ENCODE peak calls at places on chromosomes 16 and 17, in nine cellular contexts. X is lung; Y is psoas muscle; Z is left ventricle myocardium inferior; V is AG10803; U is IMR-90; E is HFFc6; C is CD4-positive, alpha-beta T cell; A is DND-41. G is an unnamed sample.

GRCh38 chr17:68356520-68356919 is 65.2 kb downstream of the ARSG start:
- DNase-seq in X (no peak), Y (no peak), Z (no peak), V (no peak), U (no peak), E (no peak), C (peak; percentile 47), A (peak; percentile 89), G (no peak)

GRCh38 chr17:32323784-32324590 is 18.0 kb downstream of the C17orf75 start:
- DNase-seq in X (no peak), Y (no peak), Z (no peak), V (peak; percentile 26), U (peak; percentile 31), E (no peak), C (no peak), A (no peak), G (no peak)

GRCh38 chr17:65131946-65132345 is 5.2 kb upstream of the RGS9 start:
- DNase-seq in X (no peak), Y (no peak), Z (no peak), V (peak; percentile 82), U (peak; percentile 97), E (peak; percentile 95), C (no peak), A (no peak), G (no peak)

GRCh38 chr17:3946711-3947235 is 17.5 kb downstream of the ATP2A3 start:
- DNase-seq in X (no peak), Y (no peak), Z (no peak), V (no peak), U (no peak), E (no peak), C (no peak), A (no peak), G (no peak)

GRCh38 chr16:23025692-23026305 is 123.5 kb downstream of the USP31 start:
- DNase-seq in X (no peak), Y (no peak), Z (no peak), V (peak; percentile 40), U (no peak), E (peak; percentile 13), C (no peak), A (no peak), G (no peak)

GRCh38 chr16:782766-783403 is 5.3 kb downstream of the RPUSD1 start:
- DNase-seq in X (no peak), Y (no peak), Z (no peak), V (no peak), U (no peak), E (no peak), C (no peak), A (no peak), G (no peak)

GRCh38 chr16:57698812-57699405 is 4.3 kb downstream of the DRC7 start:
- DNase-seq in X (no peak), Y (no peak), Z (no peak), V (no peak), U (no peak), E (no peak), C (no peak), A (no peak), G (no peak)

GRCh38 chr17:44775838-44776621 is 17.2 kb downstream of the ADAM11 start:
- DNase-seq in X (no peak), Y (no peak), Z (no peak), V (no peak), U (no peak), E (no peak), C (no peak), A (no peak), G (peak; percentile 86)

GRCh38 chr17:81514735-81515529 is 2.3 kb upstream of the ACTG1 start:
- DNase-seq in X (peak; percentile 81), Y (peak; percentile 89), Z (peak; percentile 88), V (peak; percentile 87), U (peak; percentile 82), E (peak; percentile 60), C (peak; percentile 49), A (peak; percentile 78), G (peak; percentile 96)

GRCh38 chr17:35692811-35693210 is 38.6 kb upstream of the RASL10B start:
- DNase-seq in X (no peak), Y (no peak), Z (no peak), V (no peak), U (no peak), E (no peak), C (no peak), A (no peak), G (no peak)

GRCh38 chr16:86211800-86212199 is 298.5 kb upstream of the FOXF1 start:
- DNase-seq in X (no peak), Y (no peak), Z (no peak), V (no peak), U (no peak), E (no peak), C (no peak), A (peak; percentile 26), G (peak; percentile 37)

GRCh38 chr16:86215233-86215978 is 294.9 kb upstream of the FOXF1 start:
- DNase-seq in X (no peak), Y (no peak), Z (no peak), V (no peak), U (peak; percentile 24), E (no peak), C (no peak), A (no peak), G (peak; percentile 34)

GRCh38 chr16:86214326-86215232 is 295.7 kb upstream of the FOXF1 start:
- DNase-seq in X (no peak), Y (no peak), Z (no peak), V (peak; percentile 12), U (peak; percentile 43), E (no peak), C (no peak), A (no peak), G (peak; percentile 38)

GRCh38 chr16:86212706-86213426 is 297.5 kb upstream of the FOXF1 start:
- DNase-seq in X (no peak), Y (no peak), Z (no peak), V (no peak), U (no peak), E (no peak), C (no peak), A (no peak), G (peak; percentile 41)

GRCh38 chr16:86213427-86214205 is 296.7 kb upstream of the FOXF1 start:
- DNase-seq in X (no peak), Y (no peak), Z (no peak), V (no peak), U (no peak), E (no peak), C (no peak), A (no peak), G (peak; percentile 37)
- TF ChIP-seq CTCF in X (no peak), Y (no peak), Z (no peak), V (no peak), U (no peak), E (no peak), C (no peak), A (no peak), G (no peak)

GRCh38 chr17:56290486-56291118 is 137.3 kb downstream of the ANKFN1 start:
- DNase-seq in X (no peak), Y (no peak), Z (no peak), V (no peak), U (no peak), E (no peak), C (no peak), A (peak; percentile 41), G (no peak)

GRCh38 chr17:56291226-56291805 is 138.0 kb downstream of the ANKFN1 start:
- DNase-seq in X (no peak), Y (no peak), Z (no peak), V (no peak), U (peak; percentile 34), E (no peak), C (no peak), A (no peak), G (no peak)

GRCh38 chr17:56292010-56292409 is 138.7 kb downstream of the ANKFN1 start:
- DNase-seq in X (no peak), Y (no peak), Z (no peak), V (peak; percentile 76), U (peak; percentile 77), E (peak; percentile 89), C (no peak), A (no peak), G (no peak)

GRCh38 chr17:56292628-56293027 is 139.4 kb downstream of the ANKFN1 start:
- DNase-seq in X (no peak), Y (no peak), Z (no peak), V (no peak), U (no peak), E (no peak), C (no peak), A (no peak), G (no peak)

DNA sequence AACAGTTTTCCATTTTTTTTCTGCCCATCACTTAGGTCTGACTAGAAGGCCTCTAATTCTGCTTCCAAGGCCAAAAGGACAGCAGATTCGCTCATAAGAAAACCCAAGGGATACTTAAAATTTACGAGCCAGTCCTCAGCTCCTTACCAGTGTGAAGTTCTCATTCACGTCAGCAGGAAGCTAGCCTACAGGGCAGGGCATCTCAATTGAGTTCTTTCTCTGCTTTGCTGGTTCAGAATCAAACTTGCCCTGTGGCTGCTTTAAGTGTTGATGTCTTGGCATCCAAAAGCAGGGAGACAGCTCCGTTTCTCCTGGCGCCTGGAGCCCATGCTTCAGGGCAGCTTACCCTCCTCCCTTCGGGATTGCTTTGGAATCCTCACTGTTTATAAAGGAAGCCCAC is 136.0 kb downstream of the ANKFN1 start:
- DNase-seq in X (no peak), Y (no peak), Z (no peak), V (peak; percentile 39), U (no peak), E (peak; percentile 30), C (no peak), A (no peak), G (no peak)
- TF ChIP-seq CTCF in X (no peak), Y (no peak), Z (no peak), V (no peak), U (no peak), E (no peak), C (no peak), A (no peak), G (no peak)

DNA sequence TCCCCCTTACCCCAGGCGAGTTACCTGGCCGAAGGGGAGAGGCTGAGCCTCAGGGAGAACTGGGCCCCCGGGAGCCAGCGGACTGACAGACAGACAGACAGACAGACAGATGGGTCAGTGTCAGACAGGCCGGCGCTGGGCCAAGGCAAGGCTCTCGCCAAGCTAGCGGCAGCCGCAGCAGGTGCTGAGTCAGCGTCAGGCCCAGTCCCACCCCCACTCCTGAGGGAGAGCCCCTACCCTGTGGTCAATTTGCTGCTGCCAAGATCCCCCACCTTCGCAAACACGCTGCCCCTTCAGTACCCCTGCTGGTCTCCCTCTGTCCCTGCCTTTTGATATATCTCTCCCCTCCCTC is 1.5 kb downstream of the FGF11 start:
- DNase-seq in X (no peak), Y (peak; percentile 88), Z (peak; percentile 60), V (no peak), U (no peak), E (no peak), C (no peak), A (no peak), G (no peak)
- TF ChIP-seq CTCF in X (no peak), Y (no peak), Z (no peak), V (no peak), U (no peak), E (peak; percentile 13), C (no peak), A (no peak), G (peak; percentile 31)

GRCh38 chr16:86093801-86094750 is 195.1 kb downstream of the IRF8 start:
- DNase-seq in X (no peak), Y (no peak), Z (no peak), V (no peak), U (no peak), E (no peak), C (no peak), A (no peak), G (peak; percentile 68)
- TF ChIP-seq CTCF in X (no peak), Y (no peak), Z (no peak), V (no peak), U (peak; percentile 19), E (peak; percentile 45), C (no peak), A (peak; percentile 20), G (peak; percentile 36)

G was measured in chondrocyte.